ENCODE peak calls at places on chromosome 20, in six cellular contexts. One of them, this sample, is unnamed.

GRCh38 chr20:43530321-43531090 is 23.0 kb downstream of the L3MBTL1 start:
- DNase-seq in uterus: no peak
- DNase-seq in effector memory CD4-positive, alpha-beta T cell: no peak
- DNase-seq in foreskin keratinocyte: no peak
- DNase-seq in small intestine: peak
- DNase-seq in substantia nigra: no peak
- DNase-seq in this sample: no peak

GRCh38 chr20:29119141-29119540 is 2138.3 kb upstream of the DEFB115 start:
- DNase-seq in foreskin keratinocyte: no peak
- DNase-seq in uterus: no peak
- DNase-seq in substantia nigra: no peak
- DNase-seq in effector memory CD4-positive, alpha-beta T cell: no peak
- DNase-seq in small intestine: no peak
- DNase-seq in this sample: no peak

GRCh38 chr20:21505161-21505809 is 8.6 kb downstream of the NKX2-2 start:
- DNase-seq in effector memory CD4-positive, alpha-beta T cell: peak
- DNase-seq in foreskin keratinocyte: no peak
- DNase-seq in small intestine: peak
- DNase-seq in substantia nigra: no peak
- DNase-seq in uterus: no peak
- DNase-seq in this sample: no peak

GRCh38 chr20:32592022-32592421 is 6.9 kb upstream of the NOL4L start:
- DNase-seq in uterus: no peak
- DNase-seq in foreskin keratinocyte: no peak
- DNase-seq in effector memory CD4-positive, alpha-beta T cell: no peak
- DNase-seq in substantia nigra: no peak
- DNase-seq in small intestine: no peak
- DNase-seq in this sample: no peak

GRCh38 chr20:49345538-49345937 is 67.7 kb upstream of the ZNFX1 start:
- DNase-seq in small intestine: no peak
- DNase-seq in effector memory CD4-positive, alpha-beta T cell: no peak
- DNase-seq in foreskin keratinocyte: peak
- DNase-seq in substantia nigra: no peak
- DNase-seq in uterus: peak
- DNase-seq in this sample: no peak

GRCh38 chr20:9916776-9917175 is 77.9 kb upstream of the PAK5 start:
- DNase-seq in effector memory CD4-positive, alpha-beta T cell: no peak
- DNase-seq in foreskin keratinocyte: no peak
- DNase-seq in small intestine: no peak
- DNase-seq in substantia nigra: no peak
- DNase-seq in uterus: no peak
- DNase-seq in this sample: no peak

GRCh38 chr20:4814696-4815252 is 93.1 kb downstream of the PRND start:
- DNase-seq in uterus: no peak
- DNase-seq in small intestine: peak
- DNase-seq in effector memory CD4-positive, alpha-beta T cell: peak
- DNase-seq in substantia nigra: no peak
- DNase-seq in foreskin keratinocyte: no peak
- DNase-seq in this sample: no peak

GRCh38 chr20:41181567-41181966 is 44.2 kb downstream of the PLCG1 start:
- DNase-seq in small intestine: no peak
- DNase-seq in foreskin keratinocyte: no peak
- DNase-seq in effector memory CD4-positive, alpha-beta T cell: no peak
- DNase-seq in substantia nigra: no peak
- DNase-seq in uterus: no peak
- DNase-seq in this sample: no peak

GRCh38 chr20:57250607-57251343 is 15.7 kb downstream of the BMP7 start:
- DNase-seq in uterus: no peak
- DNase-seq in foreskin keratinocyte: no peak
- DNase-seq in effector memory CD4-positive, alpha-beta T cell: no peak
- DNase-seq in small intestine: no peak
- DNase-seq in substantia nigra: no peak
- DNase-seq in this sample: no peak

GRCh38 chr20:41508335-41508734 is 109.8 kb downstream of the CHD6 start:
- DNase-seq in effector memory CD4-positive, alpha-beta T cell: no peak
- DNase-seq in small intestine: peak
- DNase-seq in foreskin keratinocyte: no peak
- DNase-seq in substantia nigra: no peak
- DNase-seq in uterus: no peak
- DNase-seq in this sample: no peak

GRCh38 chr20:30168025-30168799 is 1089.3 kb upstream of the DEFB115 start:
- DNase-seq in effector memory CD4-positive, alpha-beta T cell: peak
- DNase-seq in uterus: no peak
- DNase-seq in small intestine: no peak
- DNase-seq in foreskin keratinocyte: no peak
- DNase-seq in substantia nigra: no peak
- DNase-seq in this sample: no peak

GRCh38 chr20:17835941-17836861 is 132.4 kb downstream of the SNX5 start:
- DNase-seq in foreskin keratinocyte: no peak
- DNase-seq in substantia nigra: no peak
- DNase-seq in effector memory CD4-positive, alpha-beta T cell: no peak
- DNase-seq in small intestine: no peak
- DNase-seq in uterus: peak
- DNase-seq in this sample: no peak

GRCh38 chr20:60057866-60058807 is 99.9 kb downstream of the CDH26 start:
- DNase-seq in substantia nigra: peak
- DNase-seq in small intestine: no peak
- DNase-seq in effector memory CD4-positive, alpha-beta T cell: no peak
- DNase-seq in uterus: no peak
- DNase-seq in foreskin keratinocyte: no peak
- DNase-seq in this sample: no peak

GRCh38 chr20:53984781-53985518 is 85.4 kb downstream of the BCAS1 start:
- DNase-seq in foreskin keratinocyte: peak
- DNase-seq in substantia nigra: no peak
- DNase-seq in uterus: no peak
- DNase-seq in effector memory CD4-positive, alpha-beta T cell: no peak
- DNase-seq in small intestine: no peak
- DNase-seq in this sample: no peak

GRCh38 chr20:45051497-45052060 is 49.3 kb downstream of the KCNS1 start:
- DNase-seq in small intestine: no peak
- DNase-seq in foreskin keratinocyte: no peak
- DNase-seq in uterus: no peak
- DNase-seq in effector memory CD4-positive, alpha-beta T cell: no peak
- DNase-seq in substantia nigra: no peak
- DNase-seq in this sample: no peak

GRCh38 chr20:50399917-50400704 is 110.1 kb upstream of the PTPN1 start:
- DNase-seq in uterus: no peak
- DNase-seq in foreskin keratinocyte: peak
- DNase-seq in effector memory CD4-positive, alpha-beta T cell: no peak
- DNase-seq in substantia nigra: no peak
- DNase-seq in small intestine: no peak
- DNase-seq in this sample: no peak

GRCh38 chr20:17542993-17543412 is 11.8 kb upstream of the BFSP1 start:
- DNase-seq in substantia nigra: no peak
- DNase-seq in effector memory CD4-positive, alpha-beta T cell: no peak
- DNase-seq in uterus: peak
- DNase-seq in small intestine: no peak
- DNase-seq in foreskin keratinocyte: no peak
- DNase-seq in this sample: no peak

GRCh38 chr20:25148181-25148981 is 47.1 kb upstream of the ENTPD6 start:
- DNase-seq in uterus: no peak
- DNase-seq in substantia nigra: no peak
- DNase-seq in foreskin keratinocyte: peak
- DNase-seq in small intestine: peak
- DNase-seq in effector memory CD4-positive, alpha-beta T cell: peak
- DNase-seq in this sample: no peak

GRCh38 chr20:35317416-35317815 is 25.2 kb upstream of the FAM83C start:
- DNase-seq in effector memory CD4-positive, alpha-beta T cell: no peak
- DNase-seq in substantia nigra: no peak
- DNase-seq in foreskin keratinocyte: no peak
- DNase-seq in small intestine: no peak
- DNase-seq in uterus: no peak
- DNase-seq in this sample: no peak

GRCh38 chr20:49397525-49397924 is 84.9 kb downstream of the KCNB1 start:
- DNase-seq in foreskin keratinocyte: peak
- DNase-seq in uterus: no peak
- DNase-seq in small intestine: no peak
- DNase-seq in substantia nigra: no peak
- DNase-seq in effector memory CD4-positive, alpha-beta T cell: no peak
- DNase-seq in this sample: no peak

GRCh38 chr20:45359069-45359405 is 3.9 kb upstream of the SYS1 start:
- DNase-seq in foreskin keratinocyte: no peak
- DNase-seq in small intestine: no peak
- DNase-seq in uterus: peak
- DNase-seq in effector memory CD4-positive, alpha-beta T cell: no peak
- DNase-seq in substantia nigra: no peak
- DNase-seq in this sample: no peak

GRCh38 chr20:44180814-44181213 is 6.2 kb downstream of the JPH2 start:
- DNase-seq in uterus: peak
- DNase-seq in substantia nigra: no peak
- DNase-seq in effector memory CD4-positive, alpha-beta T cell: no peak
- DNase-seq in foreskin keratinocyte: no peak
- DNase-seq in small intestine: no peak
- DNase-seq in this sample: no peak

GRCh38 chr20:56551571-56551970 is 18.5 kb downstream of the FAM209B start:
- DNase-seq in uterus: no peak
- DNase-seq in substantia nigra: no peak
- DNase-seq in small intestine: no peak
- DNase-seq in foreskin keratinocyte: no peak
- DNase-seq in effector memory CD4-positive, alpha-beta T cell: no peak
- DNase-seq in this sample: no peak

GRCh38 chr20:49386848-49387605 is 95.4 kb downstream of the KCNB1 start:
- DNase-seq in effector memory CD4-positive, alpha-beta T cell: no peak
- DNase-seq in uterus: peak
- DNase-seq in substantia nigra: no peak
- DNase-seq in foreskin keratinocyte: no peak
- DNase-seq in small intestine: no peak
- DNase-seq in this sample: no peak

GRCh38 chr20:64228751-64229518 is 26.6 kb upstream of the PCMTD2 start:
- DNase-seq in substantia nigra: no peak
- DNase-seq in small intestine: no peak
- DNase-seq in effector memory CD4-positive, alpha-beta T cell: no peak
- DNase-seq in uterus: no peak
- DNase-seq in foreskin keratinocyte: no peak
- DNase-seq in this sample: no peak

GRCh38 chr20:51354769-51355319 is 187.7 kb downstream of the NFATC2 start:
- DNase-seq in small intestine: no peak
- DNase-seq in substantia nigra: no peak
- DNase-seq in effector memory CD4-positive, alpha-beta T cell: no peak
- DNase-seq in uterus: no peak
- DNase-seq in foreskin keratinocyte: no peak
- DNase-seq in this sample: no peak

GRCh38 chr20:24379116-24379927 is 90.1 kb upstream of the SYNDIG1 start:
- DNase-seq in effector memory CD4-positive, alpha-beta T cell: no peak
- DNase-seq in small intestine: no peak
- DNase-seq in substantia nigra: no peak
- DNase-seq in uterus: peak
- DNase-seq in foreskin keratinocyte: peak
- DNase-seq in this sample: no peak

GRCh38 chr20:48490976-48491657 is 336.7 kb downstream of the PREX1 start:
- DNase-seq in effector memory CD4-positive, alpha-beta T cell: no peak
- DNase-seq in foreskin keratinocyte: no peak
- DNase-seq in small intestine: no peak
- DNase-seq in substantia nigra: no peak
- DNase-seq in uterus: no peak
- DNase-seq in this sample: no peak

GRCh38 chr20:34365765-34366213 is 2.7 kb downstream of the ITCH start:
- DNase-seq in effector memory CD4-positive, alpha-beta T cell: no peak
- DNase-seq in small intestine: no peak
- DNase-seq in foreskin keratinocyte: no peak
- DNase-seq in uterus: no peak
- DNase-seq in substantia nigra: no peak
- DNase-seq in this sample: no peak

GRCh38 chr20:14622796-14623195 is 285.4 kb upstream of the FLRT3 start:
- DNase-seq in uterus: no peak
- DNase-seq in substantia nigra: no peak
- DNase-seq in small intestine: peak
- DNase-seq in effector memory CD4-positive, alpha-beta T cell: no peak
- DNase-seq in foreskin keratinocyte: peak
- DNase-seq in this sample: peak

GRCh38 chr20:25284131-25284601 is 36.3 kb downstream of the PYGB start:
- DNase-seq in small intestine: no peak
- DNase-seq in effector memory CD4-positive, alpha-beta T cell: no peak
- DNase-seq in foreskin keratinocyte: no peak
- DNase-seq in substantia nigra: no peak
- DNase-seq in uterus: no peak
- DNase-seq in this sample: no peak

GRCh38 chr20:10982692-10983091 is 308.9 kb upstream of the JAG1 start:
- DNase-seq in foreskin keratinocyte: peak
- DNase-seq in substantia nigra: no peak
- DNase-seq in uterus: peak
- DNase-seq in small intestine: no peak
- DNase-seq in effector memory CD4-positive, alpha-beta T cell: no peak
- DNase-seq in this sample: no peak

GRCh38 chr20:10978713-10979112 is 304.9 kb upstream of the JAG1 start:
- DNase-seq in effector memory CD4-positive, alpha-beta T cell: no peak
- DNase-seq in uterus: no peak
- DNase-seq in substantia nigra: no peak
- DNase-seq in small intestine: no peak
- DNase-seq in foreskin keratinocyte: no peak
- DNase-seq in this sample: no peak

GRCh38 chr20:10972219-10972860 is 298.5 kb upstream of the JAG1 start:
- DNase-seq in foreskin keratinocyte: no peak
- DNase-seq in effector memory CD4-positive, alpha-beta T cell: no peak
- DNase-seq in uterus: no peak
- DNase-seq in substantia nigra: no peak
- DNase-seq in small intestine: no peak
- DNase-seq in this sample: no peak

GRCh38 chr20:10978019-10978702 is 304.4 kb upstream of the JAG1 start:
- DNase-seq in uterus: no peak
- DNase-seq in substantia nigra: no peak
- DNase-seq in effector memory CD4-positive, alpha-beta T cell: no peak
- DNase-seq in foreskin keratinocyte: no peak
- DNase-seq in small intestine: no peak
- DNase-seq in this sample: no peak
- H3K27ac ChIP-seq in uterus: peak
- H3K27ac ChIP-seq in substantia nigra: no peak
- H3K27ac ChIP-seq in effector memory CD4-positive, alpha-beta T cell: no peak
- H3K27ac ChIP-seq in foreskin keratinocyte: no peak
- H3K27ac ChIP-seq in small intestine: no peak
- H3K27ac ChIP-seq in this sample: peak

GRCh38 chr20:59042151-59042795 is at the start of gene PRELID3B:
- DNase-seq in substantia nigra: no peak
- DNase-seq in small intestine: peak
- DNase-seq in foreskin keratinocyte: peak
- DNase-seq in effector memory CD4-positive, alpha-beta T cell: no peak
- DNase-seq in uterus: no peak
- DNase-seq in this sample: no peak
- H3K27ac ChIP-seq in substantia nigra: peak
- H3K27ac ChIP-seq in small intestine: peak
- H3K27ac ChIP-seq in foreskin keratinocyte: peak
- H3K27ac ChIP-seq in effector memory CD4-positive, alpha-beta T cell: peak
- H3K27ac ChIP-seq in uterus: peak
- H3K27ac ChIP-seq in this sample: peak

GRCh38 chr20:36969050-36969449 is 17.5 kb upstream of the SAMHD1 start:
- DNase-seq in effector memory CD4-positive, alpha-beta T cell: no peak
- DNase-seq in small intestine: no peak
- DNase-seq in uterus: no peak
- DNase-seq in foreskin keratinocyte: no peak
- DNase-seq in substantia nigra: no peak
- DNase-seq in this sample: no peak
- H3K27ac ChIP-seq in effector memory CD4-positive, alpha-beta T cell: peak
- H3K27ac ChIP-seq in small intestine: peak
- H3K27ac ChIP-seq in uterus: no peak
- H3K27ac ChIP-seq in foreskin keratinocyte: no peak
- H3K27ac ChIP-seq in substantia nigra: no peak
- H3K27ac ChIP-seq in this sample: no peak

DNA sequence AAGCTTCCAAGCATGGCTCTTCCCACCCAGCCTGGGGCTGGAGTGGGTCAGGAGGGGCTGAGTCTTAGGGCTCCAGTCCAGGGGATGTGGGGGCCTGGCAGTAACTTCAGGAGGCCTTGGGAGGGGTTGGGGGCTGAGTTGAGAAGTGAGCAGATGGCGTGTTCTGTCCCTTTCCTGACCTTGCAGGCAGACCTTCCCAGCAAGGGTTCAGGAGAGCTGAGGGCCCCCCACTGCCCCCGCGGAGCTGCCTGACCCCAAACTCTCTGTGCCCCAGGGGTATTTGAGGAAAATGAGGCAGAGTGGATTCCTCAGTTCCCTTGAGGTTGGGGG is 43.4 kb downstream of the APCDD1L start:
- DNase-seq in small intestine: no peak
- DNase-seq in substantia nigra: no peak
- DNase-seq in uterus: no peak
- DNase-seq in effector memory CD4-positive, alpha-beta T cell: no peak
- DNase-seq in foreskin keratinocyte: no peak
- DNase-seq in this sample: no peak
- H3K27ac ChIP-seq in small intestine: no peak
- H3K27ac ChIP-seq in substantia nigra: no peak
- H3K27ac ChIP-seq in uterus: peak
- H3K27ac ChIP-seq in effector memory CD4-positive, alpha-beta T cell: no peak
- H3K27ac ChIP-seq in foreskin keratinocyte: no peak
- H3K27ac ChIP-seq in this sample: no peak

This sample was measured in epithelial cell of prostate.